ENCODE peak calls at places on chromosomes 6 and 20, in seven cellular contexts. J is aorta; U is trophoblast cell; K is cardiac muscle cell; B is CD8-positive, alpha-beta memory T cell; W is left ventricle myocardium inferior; P is thoracic aorta. L is an unnamed sample. For H3K9me3, the result is how much of the 10 kb centered on the place peaks cover.

GRCh38 chr6:21731411-21732031 is 138.0 kb downstream of the SOX4 start:
- DNase-seq in J (no peak), U (peak), K (peak), B (no peak), W (no peak), P (no peak), L (no peak)

GRCh38 chr20:12673352-12673751 is 335.4 kb upstream of the SPTLC3 start:
- DNase-seq in J (no peak), U (peak), K (no peak), B (no peak), W (no peak), P (no peak), L (no peak)

GRCh38 chr6:146277142-146277541 is 248.3 kb downstream of the GRM1 start:
- DNase-seq in J (no peak), U (no peak), K (no peak), B (no peak), W (no peak), P (no peak), L (no peak)

GRCh38 chr6:80720824-80721223 is 614.4 kb downstream of the BCKDHB start:
- DNase-seq in J (no peak), U (no peak), K (no peak), B (no peak), W (no peak), P (no peak), L (no peak)

GRCh38 chr6:97322811-97323210 is 39.8 kb upstream of the MMS22L start:
- DNase-seq in J (no peak), U (peak), K (no peak), B (no peak), W (no peak), P (no peak), L (no peak)

GRCh38 chr20:17960927-17961599 is 7.5 kb downstream of the SNX5 start:
- DNase-seq in J (no peak), U (peak), K (peak), B (no peak), W (peak), P (no peak), L (no peak)

GRCh38 chr6:56582246-56582645 is 60.4 kb downstream of the DST start:
- DNase-seq in J (no peak), U (no peak), K (no peak), B (no peak), W (no peak), P (no peak), L (no peak)

GRCh38 chr20:19426356-19426755 is 213.9 kb downstream of the SLC24A3 start:
- DNase-seq in J (no peak), U (no peak), K (no peak), B (no peak), W (no peak), P (no peak), L (no peak)

GRCh38 chr20:47574616-47575401 is 73.1 kb downstream of the NCOA3 start:
- DNase-seq in J (no peak), U (no peak), K (peak), B (no peak), W (no peak), P (no peak), L (no peak)

GRCh38 chr6:35318200-35318844 is 20.7 kb downstream of the DEF6 start:
- DNase-seq in J (peak), U (peak), K (peak), B (no peak), W (peak), P (no peak), L (peak)

GRCh38 chr20:35617397-35618031 is 1.9 kb downstream of the SPAG4 start:
- DNase-seq in J (peak), U (peak), K (peak), B (peak), W (peak), P (no peak), L (peak)

GRCh38 chr20:35616465-35617396 is 1.1 kb downstream of the SPAG4 start:
- DNase-seq in J (peak), U (peak), K (peak), B (no peak), W (peak), P (peak), L (peak)

GRCh38 chr20:35619196-35620095 is 3.8 kb downstream of the SPAG4 start:
- DNase-seq in J (peak), U (peak), K (peak), B (peak), W (peak), P (no peak), L (peak)

GRCh38 chr20:35618372-35619131 is 2.9 kb downstream of the SPAG4 start:
- DNase-seq in J (peak), U (peak), K (peak), B (peak), W (no peak), P (no peak), L (peak)

GRCh38 chr20:35618032-35618371 is 2.4 kb downstream of the SPAG4 start:
- DNase-seq in J (no peak), U (no peak), K (no peak), B (no peak), W (no peak), P (no peak), L (no peak)
- H3K4me3 ChIP-seq in J (no peak), U (no peak), K (peak), B (peak), W (peak), P (peak), L (no peak)

DNA sequence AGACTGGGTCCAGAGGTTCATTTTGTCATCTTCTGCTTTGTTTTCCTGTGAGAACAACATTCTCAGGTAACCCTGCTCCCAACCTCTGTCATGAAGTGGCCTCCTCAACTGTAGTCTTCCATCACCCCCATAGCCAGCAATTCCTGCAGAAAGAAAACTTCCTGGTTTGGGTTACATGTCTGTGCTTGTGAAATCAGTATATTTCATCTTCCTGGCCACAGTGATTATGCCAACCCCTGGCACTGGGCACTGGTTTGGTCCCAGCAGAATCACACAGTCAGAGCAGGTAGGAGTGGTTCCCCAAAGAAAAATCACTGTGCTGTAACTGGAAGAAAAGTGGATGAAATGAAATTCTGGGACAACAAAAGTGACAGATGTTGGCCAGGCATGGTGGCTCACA is 52.5 kb downstream of the CRYBG1 start:
- DNase-seq in J (no peak), U (no peak), K (no peak), B (no peak), W (no peak), P (no peak), L (no peak)
- H3K27ac ChIP-seq in J (no peak), U (no peak), K (no peak), B (no peak), W (no peak), P (no peak), L (no peak)

GRCh38 chr20:16017656-16018055 is 555.6 kb downstream of the KIF16B start:
- DNase-seq in J (no peak), U (no peak), K (no peak), B (no peak), W (no peak), P (no peak), L (no peak)
- H3K9me3 ChIP-seq in J (under half), U (under half), K (under half), B (under half), W (under half), P (under half), L (under half)

GRCh38 chr20:9019833-9020232 is 49.1 kb upstream of the PLCB4 start:
- DNase-seq in J (no peak), U (no peak), K (no peak), B (no peak), W (no peak), P (no peak), L (no peak)

GRCh38 chr20:9021699-9022098 is 47.2 kb upstream of the PLCB4 start:
- DNase-seq in J (no peak), U (no peak), K (peak), B (no peak), W (no peak), P (no peak), L (no peak)

GRCh38 chr20:9021216-9021615 is 47.7 kb upstream of the PLCB4 start:
- DNase-seq in J (no peak), U (no peak), K (no peak), B (no peak), W (no peak), P (no peak), L (no peak)

GRCh38 chr20:9018346-9018745 is 50.5 kb upstream of the PLCB4 start:
- DNase-seq in J (no peak), U (no peak), K (no peak), B (no peak), W (no peak), P (no peak), L (no peak)

GRCh38 chr20:9015984-9016324 is 52.9 kb upstream of the PLCB4 start:
- DNase-seq in J (no peak), U (peak), K (peak), B (no peak), W (no peak), P (no peak), L (no peak)
- H3K4me3 ChIP-seq in J (no peak), U (no peak), K (no peak), B (no peak), W (no peak), P (no peak), L (no peak)

GRCh38 chr20:53838311-53838873 is 232.0 kb downstream of the BCAS1 start:
- DNase-seq in J (no peak), U (no peak), K (no peak), B (no peak), W (no peak), P (no peak), L (no peak)
- H3K27ac ChIP-seq in J (no peak), U (no peak), K (no peak), B (no peak), W (no peak), P (no peak), L (no peak)

DNA sequence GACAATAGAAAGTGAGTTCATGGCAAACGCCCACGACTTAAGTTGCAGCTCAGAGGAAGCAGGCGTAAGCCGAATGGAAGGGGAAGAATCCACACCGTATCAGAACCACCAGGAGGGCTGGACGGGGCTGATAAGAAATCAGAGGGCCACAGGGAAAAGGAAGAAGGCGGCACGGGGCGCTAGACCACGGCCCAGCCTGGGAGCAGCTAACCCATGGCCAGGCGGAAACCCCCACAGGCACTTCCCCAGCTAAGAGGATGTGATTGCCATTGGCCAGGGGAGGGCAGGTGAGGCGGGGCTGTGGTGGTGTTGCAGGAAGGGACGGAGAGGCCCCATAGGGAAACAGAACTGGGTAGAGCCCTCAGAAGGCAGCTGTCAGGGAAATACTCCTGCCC is 174.0 kb upstream of the AFDN start:
- DNase-seq in J (no peak), U (no peak), K (no peak), B (no peak), W (no peak), P (no peak), L (no peak)
- H3K9me3 ChIP-seq in J (under half), U (under half), K (under half), B (under half), W (under half), P (under half), L (under half)

DNA sequence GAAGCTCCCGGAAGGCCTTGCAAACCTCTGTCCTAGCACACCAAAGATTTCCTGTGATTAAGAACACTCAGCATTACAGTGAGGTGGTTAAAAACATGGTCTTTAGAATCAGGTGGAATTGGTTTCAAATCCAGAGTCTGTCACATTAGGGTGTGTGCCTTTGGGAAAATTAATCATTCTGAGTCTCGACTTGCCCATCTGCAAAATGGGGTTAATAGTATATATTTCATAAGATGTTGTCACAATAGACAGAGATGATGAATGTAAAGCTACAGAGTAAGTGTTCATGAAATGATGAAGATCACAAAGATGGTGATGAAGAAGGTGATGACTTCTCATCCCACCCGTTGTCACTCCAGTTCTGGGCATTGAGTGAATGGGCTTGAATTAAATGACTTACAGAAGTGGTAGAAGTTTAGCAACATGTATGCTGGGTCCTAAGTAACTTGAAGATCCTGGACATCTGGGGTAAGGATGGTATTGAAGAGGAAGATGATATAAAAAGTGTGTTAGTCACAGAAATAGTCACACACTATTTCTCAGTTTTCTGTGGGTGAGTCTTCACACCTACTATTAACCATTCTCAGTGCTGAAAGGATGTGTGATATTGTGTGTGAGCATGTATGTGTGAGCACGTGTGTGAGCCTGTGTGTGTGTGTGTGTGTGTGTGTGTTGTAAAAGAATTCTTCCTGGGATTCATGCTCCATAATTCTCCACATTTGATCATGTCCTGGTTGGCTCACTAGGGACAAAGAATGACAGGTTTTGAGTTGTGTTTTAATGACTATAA is 28.0 kb upstream of the NEDD9 start:
- DNase-seq in J (no peak), U (no peak), K (no peak), B (no peak), W (no peak), P (no peak), L (no peak)
- H3K4me3 ChIP-seq in J (no peak), U (no peak), K (no peak), B (no peak), W (no peak), P (no peak), L (no peak)

GRCh38 chr20:59958626-59959025 is 403 bp downstream of the CDH26 start:
- DNase-seq in J (no peak), U (no peak), K (no peak), B (no peak), W (no peak), P (no peak), L (no peak)

GRCh38 chr20:59961423-59961822 is 3.2 kb downstream of the CDH26 start:
- DNase-seq in J (no peak), U (no peak), K (no peak), B (no peak), W (no peak), P (no peak), L (no peak)

GRCh38 chr20:59966428-59966827 is 8.2 kb downstream of the CDH26 start:
- DNase-seq in J (no peak), U (no peak), K (no peak), B (no peak), W (no peak), P (no peak), L (no peak)

GRCh38 chr20:59958123-59958522 is at the start of gene CDH26:
- DNase-seq in J (no peak), U (no peak), K (no peak), B (no peak), W (no peak), P (no peak), L (no peak)

GRCh38 chr20:59962155-59962554 is 3.9 kb downstream of the CDH26 start:
- DNase-seq in J (no peak), U (no peak), K (no peak), B (no peak), W (no peak), P (no peak), L (no peak)
- H3K27ac ChIP-seq in J (no peak), U (no peak), K (no peak), B (no peak), W (no peak), P (no peak), L (no peak)

GRCh38 chr6:301526-301925 is 9.2 kb downstream of the DUSP22 start:
- DNase-seq in J (no peak), U (no peak), K (no peak), B (no peak), W (no peak), P (no peak), L (peak)
- H3K9me3 ChIP-seq in J (under half), U (under half), K (under half), B (under half), W (under half), P (under half), L (under half)

GRCh38 chr20:46401478-46401860 is 4.9 kb downstream of the ELMO2 start:
- DNase-seq in J (no peak), U (no peak), K (no peak), B (no peak), W (no peak), P (no peak), L (no peak)
- H3K4me3 ChIP-seq in J (no peak), U (no peak), K (no peak), B (peak), W (peak), P (no peak), L (no peak)

L was measured in right lobe of liver.